ENCODE peak calls at places on chromosomes 1 and 21, in nine cellular contexts. One of them, this sample, is unnamed.

GRCh38 chr1:11615109-11615508 is 39.1 kb downstream of the FBXO2 start:
- DNase-seq in neural progenitor cell: no peak
- DNase-seq in aorta: no peak
- DNase-seq in stomach: no peak
- DNase-seq in effector memory CD4-positive, alpha-beta T cell: no peak
- DNase-seq in psoas muscle: no peak
- DNase-seq in GM23338: no peak
- DNase-seq in prostate gland: no peak
- DNase-seq in MM.1S: no peak
- DNase-seq in this sample: no peak

GRCh38 chr1:214439352-214440119 is 111.9 kb downstream of the PTPN14 start:
- DNase-seq in neural progenitor cell: no peak
- DNase-seq in psoas muscle: no peak
- DNase-seq in MM.1S: peak; percentile 96
- DNase-seq in aorta: no peak
- DNase-seq in stomach: peak; percentile 64
- DNase-seq in prostate gland: peak; percentile 78
- DNase-seq in effector memory CD4-positive, alpha-beta T cell: no peak
- DNase-seq in GM23338: peak; percentile 59
- DNase-seq in this sample: no peak

GRCh38 chr21:41895643-41896493 is 16.7 kb upstream of the PRDM15 start:
- DNase-seq in MM.1S: no peak
- DNase-seq in effector memory CD4-positive, alpha-beta T cell: peak; percentile 15
- DNase-seq in psoas muscle: no peak
- DNase-seq in aorta: no peak
- DNase-seq in GM23338: peak; percentile 56
- DNase-seq in stomach: no peak
- DNase-seq in neural progenitor cell: no peak
- DNase-seq in prostate gland: no peak
- DNase-seq in this sample: no peak

GRCh38 chr1:95122151-95122697 is 5.1 kb downstream of the TLCD4 start:
- DNase-seq in psoas muscle: no peak
- DNase-seq in prostate gland: no peak
- DNase-seq in GM23338: no peak
- DNase-seq in effector memory CD4-positive, alpha-beta T cell: no peak
- DNase-seq in stomach: no peak
- DNase-seq in neural progenitor cell: no peak
- DNase-seq in aorta: no peak
- DNase-seq in MM.1S: no peak
- DNase-seq in this sample: no peak

GRCh38 chr21:32412998-32413504 is 545 bp downstream of the EVA1C start:
- DNase-seq in MM.1S: no peak
- DNase-seq in neural progenitor cell: no peak
- DNase-seq in effector memory CD4-positive, alpha-beta T cell: no peak
- DNase-seq in aorta: peak; percentile 63
- DNase-seq in stomach: peak; percentile 57
- DNase-seq in prostate gland: peak; percentile 63
- DNase-seq in psoas muscle: peak; percentile 68
- DNase-seq in GM23338: peak; percentile 63
- DNase-seq in this sample: peak; percentile 80

GRCh38 chr1:244271909-244272308 is 179.8 kb downstream of the ADSS2 start:
- DNase-seq in psoas muscle: no peak
- DNase-seq in effector memory CD4-positive, alpha-beta T cell: no peak
- DNase-seq in stomach: no peak
- DNase-seq in MM.1S: no peak
- DNase-seq in aorta: no peak
- DNase-seq in neural progenitor cell: no peak
- DNase-seq in prostate gland: no peak
- DNase-seq in GM23338: no peak
- DNase-seq in this sample: peak; percentile 18

GRCh38 chr1:24149854-24150227 is 6.9 kb upstream of the IL22RA1 start:
- DNase-seq in effector memory CD4-positive, alpha-beta T cell: no peak
- DNase-seq in psoas muscle: no peak
- DNase-seq in MM.1S: no peak
- DNase-seq in prostate gland: no peak
- DNase-seq in neural progenitor cell: no peak
- DNase-seq in stomach: peak; percentile 58
- DNase-seq in GM23338: no peak
- DNase-seq in aorta: no peak
- DNase-seq in this sample: no peak

GRCh38 chr1:223515915-223516314 is 122.7 kb downstream of the CCDC185 start:
- DNase-seq in stomach: no peak
- DNase-seq in MM.1S: no peak
- DNase-seq in prostate gland: no peak
- DNase-seq in psoas muscle: no peak
- DNase-seq in aorta: no peak
- DNase-seq in neural progenitor cell: no peak
- DNase-seq in effector memory CD4-positive, alpha-beta T cell: no peak
- DNase-seq in GM23338: no peak
- DNase-seq in this sample: no peak

GRCh38 chr1:113399063-113399583 is 8.8 kb downstream of the MAGI3 start:
- DNase-seq in MM.1S: no peak
- DNase-seq in psoas muscle: no peak
- DNase-seq in prostate gland: no peak
- DNase-seq in stomach: no peak
- DNase-seq in aorta: no peak
- DNase-seq in GM23338: no peak
- DNase-seq in neural progenitor cell: no peak
- DNase-seq in effector memory CD4-positive, alpha-beta T cell: no peak
- DNase-seq in this sample: no peak

GRCh38 chr1:107871687-107872086 is 93.3 kb downstream of the VAV3 start:
- DNase-seq in GM23338: no peak
- DNase-seq in neural progenitor cell: no peak
- DNase-seq in psoas muscle: no peak
- DNase-seq in aorta: no peak
- DNase-seq in stomach: no peak
- DNase-seq in effector memory CD4-positive, alpha-beta T cell: no peak
- DNase-seq in prostate gland: no peak
- DNase-seq in MM.1S: no peak
- DNase-seq in this sample: no peak

GRCh38 chr1:178934574-178934945 is 63.7 kb upstream of the ANGPTL1 start:
- DNase-seq in effector memory CD4-positive, alpha-beta T cell: no peak
- DNase-seq in psoas muscle: no peak
- DNase-seq in prostate gland: no peak
- DNase-seq in GM23338: no peak
- DNase-seq in aorta: no peak
- DNase-seq in stomach: no peak
- DNase-seq in neural progenitor cell: no peak
- DNase-seq in MM.1S: no peak
- DNase-seq in this sample: no peak

GRCh38 chr1:159214149-159214760 is 9.6 kb downstream of the ACKR1 start:
- DNase-seq in prostate gland: no peak
- DNase-seq in stomach: peak; percentile 35
- DNase-seq in MM.1S: peak; percentile 58
- DNase-seq in effector memory CD4-positive, alpha-beta T cell: peak; percentile 11
- DNase-seq in aorta: no peak
- DNase-seq in neural progenitor cell: peak; percentile 66
- DNase-seq in psoas muscle: no peak
- DNase-seq in GM23338: peak; percentile 75
- DNase-seq in this sample: no peak

GRCh38 chr1:5617179-5618015 is 374.8 kb downstream of the NPHP4 start:
- DNase-seq in neural progenitor cell: no peak
- DNase-seq in stomach: no peak
- DNase-seq in aorta: no peak
- DNase-seq in psoas muscle: no peak
- DNase-seq in GM23338: no peak
- DNase-seq in MM.1S: no peak
- DNase-seq in prostate gland: no peak
- DNase-seq in effector memory CD4-positive, alpha-beta T cell: no peak
- DNase-seq in this sample: no peak
- H3K4me3 ChIP-seq in neural progenitor cell: no peak overlapping the region
- H3K4me3 ChIP-seq in stomach: no peak overlapping the region
- H3K4me3 ChIP-seq in aorta: no peak overlapping the region
- H3K4me3 ChIP-seq in psoas muscle: no peak overlapping the region
- H3K4me3 ChIP-seq in GM23338: no peak overlapping the region
- H3K4me3 ChIP-seq in MM.1S: no peak overlapping the region
- H3K4me3 ChIP-seq in prostate gland: no peak overlapping the region
- H3K4me3 ChIP-seq in effector memory CD4-positive, alpha-beta T cell: no peak overlapping the region
- H3K4me3 ChIP-seq in this sample: no peak overlapping the region

DNA sequence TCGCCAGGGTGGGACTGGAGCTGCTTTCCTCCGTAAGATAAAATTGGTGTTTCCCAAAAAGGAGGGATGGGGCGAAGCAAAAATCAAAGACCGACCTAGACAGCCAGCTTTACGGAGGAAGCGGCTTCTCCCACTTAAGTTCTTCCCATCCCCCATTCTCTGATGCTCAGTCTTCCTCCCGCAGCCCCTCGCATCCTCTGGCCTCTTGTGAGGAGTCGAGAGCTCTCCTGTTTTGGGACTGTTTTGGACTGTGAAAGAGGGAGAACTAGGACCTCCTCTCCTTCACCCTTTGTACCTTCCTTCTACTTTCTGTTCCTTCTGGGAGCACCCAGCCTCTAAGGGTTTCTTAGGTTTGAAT is 633 bp downstream of the CTTNBP2NL start:
- DNase-seq in aorta: no peak
- DNase-seq in effector memory CD4-positive, alpha-beta T cell: no peak
- DNase-seq in neural progenitor cell: peak; percentile 65
- DNase-seq in MM.1S: no peak
- DNase-seq in stomach: no peak
- DNase-seq in prostate gland: no peak
- DNase-seq in psoas muscle: no peak
- DNase-seq in GM23338: peak; percentile 54
- DNase-seq in this sample: no peak
- H3K27ac ChIP-seq in aorta: no peak overlapping the region
- H3K27ac ChIP-seq in effector memory CD4-positive, alpha-beta T cell: no peak overlapping the region
- H3K27ac ChIP-seq in neural progenitor cell: peak overlapping the region; percentile 70
- H3K27ac ChIP-seq in MM.1S: no peak overlapping the region
- H3K27ac ChIP-seq in stomach: peak overlapping the region; percentile 79
- H3K27ac ChIP-seq in prostate gland: peak overlapping the region; percentile 87
- H3K27ac ChIP-seq in psoas muscle: peak overlapping the region; percentile 79
- H3K27ac ChIP-seq in GM23338: peak overlapping the region; percentile 92
- H3K27ac ChIP-seq in this sample: peak overlapping the region; percentile 91

GRCh38 chr21:36454706-36455105 is 25.2 kb downstream of the CLDN14 start:
- DNase-seq in prostate gland: no peak
- DNase-seq in aorta: no peak
- DNase-seq in effector memory CD4-positive, alpha-beta T cell: no peak
- DNase-seq in psoas muscle: no peak
- DNase-seq in stomach: no peak
- DNase-seq in GM23338: no peak
- DNase-seq in MM.1S: no peak
- DNase-seq in neural progenitor cell: no peak
- DNase-seq in this sample: no peak

GRCh38 chr21:36456714-36457399 is 23.1 kb downstream of the CLDN14 start:
- DNase-seq in MM.1S: no peak
- DNase-seq in neural progenitor cell: no peak
- DNase-seq in GM23338: no peak
- DNase-seq in aorta: no peak
- DNase-seq in prostate gland: no peak
- DNase-seq in effector memory CD4-positive, alpha-beta T cell: no peak
- DNase-seq in psoas muscle: no peak
- DNase-seq in stomach: no peak
- DNase-seq in this sample: no peak

GRCh38 chr21:36454079-36454478 is 25.8 kb downstream of the CLDN14 start:
- DNase-seq in neural progenitor cell: peak; percentile 53
- DNase-seq in prostate gland: no peak
- DNase-seq in GM23338: no peak
- DNase-seq in MM.1S: no peak
- DNase-seq in stomach: no peak
- DNase-seq in effector memory CD4-positive, alpha-beta T cell: no peak
- DNase-seq in aorta: no peak
- DNase-seq in psoas muscle: no peak
- DNase-seq in this sample: no peak

GRCh38 chr21:36450511-36450910 is 29.4 kb downstream of the CLDN14 start:
- DNase-seq in aorta: no peak
- DNase-seq in effector memory CD4-positive, alpha-beta T cell: no peak
- DNase-seq in prostate gland: no peak
- DNase-seq in GM23338: no peak
- DNase-seq in psoas muscle: no peak
- DNase-seq in neural progenitor cell: no peak
- DNase-seq in MM.1S: no peak
- DNase-seq in stomach: no peak
- DNase-seq in this sample: no peak

DNA sequence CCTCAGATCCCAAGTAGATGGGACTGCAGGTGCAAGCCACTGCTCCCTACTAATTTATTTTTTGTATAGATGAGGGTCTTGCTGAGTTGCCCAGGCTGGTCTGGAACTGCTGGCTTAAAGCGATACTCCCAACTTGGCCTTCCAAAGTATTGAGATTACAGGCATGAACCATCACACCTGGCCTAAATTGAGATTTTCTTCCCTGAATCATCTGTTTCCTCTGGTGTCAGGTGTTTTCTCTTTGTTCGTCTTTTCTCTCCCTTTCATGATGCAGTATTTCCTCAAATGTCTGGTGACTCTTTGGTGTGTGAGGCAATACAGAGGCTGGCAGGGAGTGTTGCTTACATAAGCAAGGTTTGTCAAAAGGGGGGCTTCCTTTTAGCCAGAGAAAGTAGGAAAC is 27.6 kb downstream of the CLDN14 start:
- DNase-seq in neural progenitor cell: no peak
- DNase-seq in psoas muscle: no peak
- DNase-seq in aorta: no peak
- DNase-seq in effector memory CD4-positive, alpha-beta T cell: no peak
- DNase-seq in stomach: no peak
- DNase-seq in MM.1S: no peak
- DNase-seq in GM23338: no peak
- DNase-seq in prostate gland: no peak
- DNase-seq in this sample: no peak
- H3K4me1 ChIP-seq in neural progenitor cell: peaks cover 16% of the 10 kb centered on the region
- H3K4me1 ChIP-seq in psoas muscle: no peaks in the 10 kb centered on the region
- H3K4me1 ChIP-seq in aorta: no peaks in the 10 kb centered on the region
- H3K4me1 ChIP-seq in effector memory CD4-positive, alpha-beta T cell: no peaks in the 10 kb centered on the region
- H3K4me1 ChIP-seq in stomach: no peaks in the 10 kb centered on the region
- H3K4me1 ChIP-seq in MM.1S: no peaks in the 10 kb centered on the region
- H3K4me1 ChIP-seq in GM23338: peaks cover 13% of the 10 kb centered on the region
- H3K4me1 ChIP-seq in prostate gland: no peaks in the 10 kb centered on the region
- H3K4me1 ChIP-seq in this sample: peaks cover 4% of the 10 kb centered on the region

GRCh38 chr21:45017376-45017960 is 56.9 kb upstream of the ADARB1 start:
- DNase-seq in neural progenitor cell: no peak
- DNase-seq in psoas muscle: peak; percentile 35
- DNase-seq in GM23338: no peak
- DNase-seq in prostate gland: no peak
- DNase-seq in effector memory CD4-positive, alpha-beta T cell: no peak
- DNase-seq in stomach: no peak
- DNase-seq in MM.1S: no peak
- DNase-seq in aorta: peak; percentile 29
- DNase-seq in this sample: peak; percentile 39

GRCh38 chr21:45018131-45019075 is 56.0 kb upstream of the ADARB1 start:
- DNase-seq in GM23338: no peak
- DNase-seq in psoas muscle: peak; percentile 56
- DNase-seq in effector memory CD4-positive, alpha-beta T cell: no peak
- DNase-seq in neural progenitor cell: peak; percentile 25
- DNase-seq in stomach: no peak
- DNase-seq in prostate gland: no peak
- DNase-seq in aorta: peak; percentile 60
- DNase-seq in MM.1S: no peak
- DNase-seq in this sample: peak; percentile 65

GRCh38 chr21:45020629-45021427 is 53.6 kb upstream of the ADARB1 start:
- DNase-seq in effector memory CD4-positive, alpha-beta T cell: no peak
- DNase-seq in aorta: peak; percentile 34
- DNase-seq in MM.1S: no peak
- DNase-seq in GM23338: no peak
- DNase-seq in neural progenitor cell: no peak
- DNase-seq in psoas muscle: peak; percentile 66
- DNase-seq in stomach: no peak
- DNase-seq in prostate gland: no peak
- DNase-seq in this sample: peak; percentile 60

GRCh38 chr21:45019887-45020537 is 54.4 kb upstream of the ADARB1 start:
- DNase-seq in neural progenitor cell: no peak
- DNase-seq in effector memory CD4-positive, alpha-beta T cell: no peak
- DNase-seq in MM.1S: no peak
- DNase-seq in psoas muscle: peak; percentile 51
- DNase-seq in GM23338: no peak
- DNase-seq in stomach: no peak
- DNase-seq in aorta: peak; percentile 45
- DNase-seq in prostate gland: no peak
- DNase-seq in this sample: peak; percentile 61

GRCh38 chr21:45019076-45019886 is 55.1 kb upstream of the ADARB1 start:
- DNase-seq in effector memory CD4-positive, alpha-beta T cell: no peak
- DNase-seq in GM23338: peak; percentile 66
- DNase-seq in aorta: peak; percentile 77
- DNase-seq in neural progenitor cell: peak; percentile 68
- DNase-seq in psoas muscle: peak; percentile 76
- DNase-seq in prostate gland: no peak
- DNase-seq in stomach: no peak
- DNase-seq in MM.1S: no peak
- DNase-seq in this sample: peak; percentile 62
- H3K4me3 ChIP-seq in effector memory CD4-positive, alpha-beta T cell: no peak overlapping the region
- H3K4me3 ChIP-seq in GM23338: peak overlapping the region; percentile 44
- H3K4me3 ChIP-seq in aorta: no peak overlapping the region
- H3K4me3 ChIP-seq in neural progenitor cell: peak overlapping the region; percentile 40
- H3K4me3 ChIP-seq in psoas muscle: peak overlapping the region; percentile 60
- H3K4me3 ChIP-seq in prostate gland: peak overlapping the region; percentile 38
- H3K4me3 ChIP-seq in stomach: peak overlapping the region; percentile 49
- H3K4me3 ChIP-seq in MM.1S: no peak overlapping the region
- H3K4me3 ChIP-seq in this sample: peak overlapping the region; percentile 45